ENCODE peak calls at places on chromosome 17, in five cellular contexts. A is transverse colon; Z is brain microvascular endothelial cell; P is stimulated activated CD4-positive, alpha-beta T cell treated with anti-CD3 and anti-CD28 coated beads, Interleukin-15, amount 100 ng/mL, for 1 hour; V is posterior vena cava. S is an unnamed sample.

GRCh38 chr17:78120971-78121800 is 7.4 kb downstream of the TMC6 start:
- DNase-seq in A (peak; percentile 60), Z (no peak), V (no peak), P (no peak), S (no peak)

GRCh38 chr17:79476074-79476473 is 134.8 kb downstream of the RBFOX3 start:
- DNase-seq in A (no peak), Z (no peak), V (no peak), P (no peak), S (no peak)

GRCh38 chr17:48597775-48598631 is 4.4 kb upstream of the HOXB5 start:
- DNase-seq in V (no peak), Z (no peak), A (peak; percentile 87), P (no peak), S (no peak)

GRCh38 chr17:8243827-8244226 is 4.0 kb downstream of the CTC1 start:
- DNase-seq in A (no peak), V (no peak), P (no peak), Z (no peak), S (no peak)

GRCh38 chr17:6713130-6713917 is at the start of gene SLC13A5:
- DNase-seq in Z (no peak), V (no peak), P (no peak), A (no peak), S (no peak)

GRCh38 chr17:7219812-7220592 is at the start of the genes ACADVL and DLG4:
- DNase-seq in P (peak; percentile 52), V (peak; percentile 99), A (peak; percentile 93), Z (peak; percentile 80), S (peak; percentile 54)

GRCh38 chr17:14334261-14334860 is 33.5 kb downstream of the HS3ST3B1 start:
- DNase-seq in V (no peak), P (no peak), Z (no peak), A (no peak), S (no peak)

GRCh38 chr17:37322106-37322505 is 53.7 kb upstream of the C17orf78 start:
- DNase-seq in P (no peak), V (no peak), A (no peak), Z (no peak), S (no peak)

GRCh38 chr17:51087072-51087757 is 33.5 kb downstream of the SPAG9 start:
- DNase-seq in P (no peak), Z (no peak), A (no peak), V (no peak), S (no peak)

GRCh38 chr17:72439893-72440502 is 319.2 kb downstream of the SOX9 start:
- DNase-seq in Z (no peak), P (no peak), A (no peak), V (no peak), S (no peak)

GRCh38 chr17:40347319-40348135 is 17.0 kb downstream of the GJD3 start:
- DNase-seq in P (no peak), V (no peak), Z (no peak), A (no peak), S (no peak)

GRCh38 chr17:2192367-2193028 is 111.1 kb downstream of the SMG6 start:
- DNase-seq in A (peak; percentile 19), Z (peak; percentile 95), P (peak; percentile 9), V (no peak), S (peak; percentile 43)

GRCh38 chr17:28457890-28458289 is 15.6 kb upstream of the SLC13A2 start:
- DNase-seq in A (no peak), Z (no peak), P (no peak), V (no peak), S (no peak)

GRCh38 chr17:19454074-19454473 is 43.0 kb downstream of the RNF112 start:
- DNase-seq in Z (no peak), V (no peak), P (no peak), A (no peak), S (no peak)

GRCh38 chr17:64212122-64212521 is 50.9 kb downstream of the TEX2 start:
- DNase-seq in V (no peak), P (no peak), Z (peak; percentile 37), A (no peak), S (no peak)

GRCh38 chr17:1005361-1005946 is 8.5 kb downstream of the TIMM22 start:
- DNase-seq in V (no peak), P (no peak), Z (no peak), A (peak; percentile 58), S (no peak)

GRCh38 chr17:30997842-30998241 is 27.0 kb downstream of the RNF135 start:
- DNase-seq in Z (no peak), V (no peak), A (peak; percentile 46), P (no peak), S (no peak)

GRCh38 chr17:78890111-78890897 is 12.7 kb downstream of the CEP295NL start:
- DNase-seq in P (no peak), Z (no peak), A (peak; percentile 75), V (peak; percentile 92), S (peak; percentile 14)

GRCh38 chr17:18318771-18319450 is 3.8 kb downstream of the SMCR8 start:
- DNase-seq in P (no peak), V (no peak), A (no peak), Z (no peak), S (no peak)

GRCh38 chr17:3845754-3846738 is at the start of gene NCBP3:
- DNase-seq in A (peak; percentile 93), V (peak; percentile 97), Z (peak; percentile 59), P (peak; percentile 86), S (peak; percentile 75)

GRCh38 chr17:52841971-52842370 is 683.5 kb upstream of the CA10 start:
- DNase-seq in P (no peak), A (no peak), Z (no peak), V (peak; percentile 65), S (no peak)

GRCh38 chr17:26962255-26963162 is 331.4 kb upstream of the WSB1 start:
- DNase-seq in A (no peak), P (no peak), Z (no peak), V (peak; percentile 81), S (no peak)